ENCODE peak calls at places on chromosomes 3 and 15, in four cellular contexts. H is dorsolateral prefrontal cortex, S is GM12865, M is psoas muscle. X is an unnamed sample.

GRCh38 chr3:64214002-64214696 is 11.1 kb downstream of the PRICKLE2 start:
- DNase-seq in S (no peak), M (peak), H (no peak), X (peak)

GRCh38 chr3:59829527-59829926 is 779.7 kb upstream of the CFAP20DC start:
- DNase-seq in M (no peak), H (no peak), S (no peak), X (no peak)

GRCh38 chr3:73681610-73682009 is 56.9 kb upstream of the PDZRN3 start:
- DNase-seq in S (no peak), M (no peak), H (no peak), X (no peak)

GRCh38 chr3:136889947-136890346 is 27.9 kb downstream of the NCK1 start:
- DNase-seq in H (no peak), M (no peak), S (no peak), X (no peak)

GRCh38 chr3:155101398-155101797 is 21.3 kb downstream of the MME start:
- DNase-seq in H (no peak), S (no peak), M (peak), X (no peak)

GRCh38 chr15:29852201-29852600 is 29.9 kb upstream of the TJP1 start:
- DNase-seq in S (no peak), H (no peak), M (no peak), X (no peak)

GRCh38 chr3:196800742-196801141 is 61.1 kb downstream of the PAK2 start:
- DNase-seq in M (no peak), S (no peak), H (no peak), X (no peak)

GRCh38 chr3:120450261-120450913 is 405 bp downstream of the FSTL1 start:
- DNase-seq in M (peak), H (no peak), S (no peak), X (peak)

GRCh38 chr3:193853511-193854219 is 260.7 kb downstream of the OPA1 start:
- DNase-seq in H (no peak), S (no peak), M (no peak), X (no peak)

GRCh38 chr15:31049122-31049521 is 52.4 kb downstream of the TRPM1 start:
- DNase-seq in S (no peak), M (no peak), H (no peak), X (no peak)

GRCh38 chr3:54772707-54773106 is 155.2 kb downstream of the LRTM1 start:
- DNase-seq in H (no peak), M (no peak), S (no peak), X (no peak)

GRCh38 chr3:37693791-37694194 is 167.9 kb upstream of the CTDSPL start:
- DNase-seq in M (no peak), S (no peak), H (no peak), X (no peak)

GRCh38 chr3:44355634-44356033 is 17.1 kb downstream of the TCAIM start:
- DNase-seq in H (no peak), S (no peak), M (no peak), X (no peak)

GRCh38 chr15:66462630-66463029 is 34.9 kb downstream of the SNAPC5 start:
- DNase-seq in M (no peak), S (no peak), H (no peak), X (no peak)

GRCh38 chr15:90654233-90655124 is 62.7 kb upstream of the BLM start:
- DNase-seq in H (no peak), S (peak), M (no peak), X (no peak)

GRCh38 chr3:42876940-42877720 is 1.5 kb upstream of the CYP8B1 start:
- DNase-seq in S (no peak), M (no peak), H (no peak), X (no peak)

GRCh38 chr15:35702946-35703495 is 157.1 kb upstream of the DPH6 start:
- DNase-seq in M (no peak), S (no peak), H (no peak), X (no peak)

GRCh38 chr3:48039487-48040190 is 23.4 kb upstream of the MAP4 start:
- DNase-seq in H (no peak), S (peak), M (no peak), X (no peak)

GRCh38 chr3:66823010-66823399 is 175.1 kb upstream of the KBTBD8 start:
- DNase-seq in M (no peak), S (no peak), H (no peak), X (no peak)

GRCh38 chr3:169657351-169658124 is 6.0 kb downstream of the MECOM start:
- DNase-seq in M (no peak), S (no peak), H (no peak), X (no peak)

GRCh38 chr15:67145307-67145610 is 79.9 kb downstream of the SMAD3 start:
- DNase-seq in H (no peak), S (no peak), M (no peak), X (no peak)

GRCh38 chr15:68542771-68543544 is 35.8 kb upstream of the CORO2B start:
- DNase-seq in S (no peak), H (no peak), M (no peak), X (no peak)

GRCh38 chr3:188491276-188491687 is 337.3 kb downstream of the LPP start:
- DNase-seq in H (no peak), M (no peak), S (no peak), X (no peak)

GRCh38 chr3:54073386-54073785 is 49.0 kb upstream of the CACNA2D3 start:
- DNase-seq in H (no peak), M (no peak), S (no peak), X (no peak)

GRCh38 chr3:72273615-72274014 is 488.7 kb upstream of the PROK2 start:
- DNase-seq in M (no peak), H (no peak), S (no peak), X (peak)

GRCh38 chr3:32973982-32974381 is 22.5 kb downstream of the CCR4 start:
- DNase-seq in M (no peak), H (no peak), S (peak), X (no peak)

GRCh38 chr3:131620977-131621376 is 118.2 kb upstream of the MRPL3 start:
- DNase-seq in H (no peak), M (no peak), S (peak), X (no peak)

GRCh38 chr15:99732711-99733267 is 448 bp downstream of the LYSMD4 start:
- DNase-seq in M (peak), S (peak), H (no peak), X (peak)

GRCh38 chr3:172752651-172753050 is 2.1 kb downstream of the ECT2 start:
- DNase-seq in H (no peak), S (no peak), M (no peak), X (no peak)

GRCh38 chr3:188037116-188037718 is 116.7 kb upstream of the LPP start:
- DNase-seq in S (no peak), M (no peak), H (no peak), X (no peak)

GRCh38 chr15:25680659-25680970 is 182.5 kb downstream of the ATP10A start:
- DNase-seq in H (no peak), M (no peak), S (no peak), X (no peak)

GRCh38 chr15:70866982-70867644 is 13.2 kb upstream of the LARP6 start:
- DNase-seq in S (no peak), H (no peak), M (no peak), X (no peak)

GRCh38 chr3:154121236-154122095 is at the start of gene ARHGEF26:
- DNase-seq in S (peak), H (peak), M (peak), X (peak)

GRCh38 chr3:12155264-12155663 is 3.4 kb downstream of the TIMP4 start:
- DNase-seq in S (no peak), H (no peak), M (no peak), X (no peak)

DNA sequence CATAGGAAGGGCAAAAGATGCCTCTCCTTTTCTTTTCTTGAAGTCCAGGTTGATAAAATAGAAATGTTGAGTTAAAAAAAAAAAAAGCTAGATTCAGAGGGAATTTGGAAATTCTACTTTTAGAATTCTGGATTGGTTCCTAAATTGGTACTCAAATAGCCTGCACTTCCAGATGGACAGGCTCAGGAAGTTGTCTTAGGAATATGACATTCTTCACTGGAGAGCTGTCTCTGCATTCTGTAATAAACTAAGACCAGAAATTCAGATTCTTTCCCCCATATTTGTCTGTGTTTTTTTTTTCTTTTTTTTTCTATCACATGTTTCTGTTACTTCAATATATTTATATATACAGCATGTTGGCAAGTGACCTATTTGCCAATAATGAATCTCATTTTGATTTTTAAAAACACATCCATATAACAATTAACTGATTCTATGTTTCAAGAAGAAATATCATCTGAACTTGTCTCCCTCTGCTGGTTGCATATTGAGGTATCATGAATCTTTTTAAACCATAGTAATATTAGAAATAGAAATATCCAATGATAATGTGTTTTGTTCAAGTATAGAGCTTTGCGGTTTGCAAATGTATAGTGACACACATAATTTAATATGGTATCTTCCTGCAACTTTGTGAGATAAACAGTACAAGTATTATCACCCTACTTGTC is 8.5 kb upstream of the LSAMP start:
- DNase-seq in S (no peak), M (no peak), H (no peak), X (no peak)
- TF ChIP-seq CTCF in S (no peak), M (peak), H (peak), X (peak)

GRCh38 chr3:186258968-186259367 is 103.1 kb downstream of the DGKG start:
- DNase-seq in S (no peak), H (no peak), M (no peak), X (no peak)

GRCh38 chr3:186264608-186265400 is 97.2 kb downstream of the DGKG start:
- DNase-seq in M (no peak), S (no peak), H (no peak), X (no peak)

GRCh38 chr3:186260726-186261125 is 101.3 kb downstream of the DGKG start:
- DNase-seq in S (no peak), H (no peak), M (no peak), X (no peak)

GRCh38 chr3:186259612-186260383 is 102.2 kb downstream of the DGKG start:
- DNase-seq in M (peak), H (peak), S (peak), X (peak)

GRCh38 chr3:186261638-186262037 is 100.4 kb downstream of the DGKG start:
- DNase-seq in S (peak), M (no peak), H (no peak), X (no peak)
- TF ChIP-seq CTCF in S (peak), M (no peak), H (no peak), X (no peak)

DNA sequence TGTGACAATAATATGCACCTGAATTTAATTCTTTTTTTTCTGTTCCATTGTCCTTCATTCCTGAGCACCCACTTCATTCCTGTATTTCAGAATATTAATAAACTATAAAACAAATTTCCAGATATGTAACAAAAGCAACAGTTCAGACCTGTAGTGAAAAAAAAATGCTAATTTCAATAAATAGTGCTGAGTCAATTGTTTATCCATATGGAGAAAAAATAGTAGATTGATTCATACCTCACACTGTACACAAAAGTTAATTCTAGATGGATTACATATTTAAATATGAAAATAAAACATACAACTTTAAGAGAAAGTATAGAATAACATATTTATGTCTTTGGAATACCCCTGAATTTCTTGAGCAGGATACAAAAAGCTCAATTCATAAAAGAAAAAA is 43.9 kb upstream of the KCNH8 start:
- DNase-seq in M (no peak), H (no peak), S (no peak), X (no peak)
- TF ChIP-seq CTCF in M (no peak), H (no peak), S (no peak), X (no peak)

GRCh38 chr3:166688665-166689064 is 691.4 kb downstream of the ZBBX start:
- DNase-seq in S (no peak), M (no peak), H (no peak), X (no peak)

GRCh38 chr3:166685246-166685645 is 694.9 kb downstream of the ZBBX start:
- DNase-seq in M (no peak), S (no peak), H (no peak), X (no peak)
- TF ChIP-seq CTCF in M (no peak), S (no peak), H (no peak), X (no peak)

DNA sequence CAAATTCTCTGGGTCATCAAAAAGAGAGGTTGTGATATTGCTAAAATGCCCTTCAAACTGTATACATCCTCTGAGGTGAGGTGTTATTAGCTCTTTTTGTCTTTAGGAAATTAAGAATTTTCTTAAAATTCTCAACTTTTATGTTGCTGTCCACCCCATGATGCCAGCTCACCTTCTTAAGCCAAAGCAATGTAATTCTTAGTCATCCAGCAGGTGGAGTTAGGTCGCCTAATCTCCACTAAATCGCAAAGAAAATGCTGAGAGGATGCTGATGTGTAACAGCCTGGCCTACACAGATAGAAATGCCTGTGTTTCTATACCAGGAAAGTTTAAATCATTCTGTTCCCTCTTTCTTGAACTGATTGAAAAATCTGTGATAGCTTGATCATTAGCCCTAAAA is 770.2 kb upstream of the ALCAM start:
- DNase-seq in H (no peak), M (no peak), S (peak), X (no peak)
- TF ChIP-seq CTCF in H (peak), M (no peak), S (peak), X (peak)

GRCh38 chr3:163935411-163935810 is 1142.9 kb downstream of the SI start:
- DNase-seq in M (no peak), H (no peak), S (no peak), X (no peak)

GRCh38 chr3:163936557-163936956 is 1141.7 kb downstream of the SI start:
- DNase-seq in M (no peak), S (no peak), H (no peak), X (no peak)

GRCh38 chr3:163943664-163944063 is 1134.6 kb downstream of the SI start:
- DNase-seq in M (no peak), S (no peak), H (no peak), X (no peak)

DNA sequence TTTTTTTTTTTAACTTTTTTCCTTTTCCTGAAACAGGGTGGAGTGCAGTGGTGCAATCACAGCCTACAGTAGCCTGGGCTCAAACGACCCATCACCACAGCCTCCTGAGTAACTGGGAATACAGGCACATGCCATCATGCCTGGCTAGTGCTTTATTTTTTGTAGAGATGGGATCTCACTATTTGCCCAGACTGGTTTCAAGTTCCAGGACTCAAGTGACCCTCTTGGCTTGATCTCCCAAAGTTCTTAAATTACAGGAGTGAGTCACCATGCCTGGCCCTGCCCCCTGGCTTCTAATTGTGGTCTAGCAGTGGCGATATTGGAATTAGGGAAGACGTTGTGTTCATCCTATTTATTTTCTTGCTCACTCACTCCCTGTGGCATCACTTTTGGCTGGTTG is 1138.4 kb downstream of the SI start:
- DNase-seq in M (no peak), H (no peak), S (no peak), X (no peak)
- TF ChIP-seq CTCF in M (no peak), H (no peak), S (no peak), X (no peak)

GRCh38 chr15:42138411-42138810 is 18.0 kb downstream of the PLA2G4F start:
- DNase-seq in M (no peak), S (no peak), H (no peak), X (no peak)
- TF ChIP-seq CTCF in M (no peak), S (no peak), H (no peak), X (no peak)

X was measured in mesothelial cell of epicardium.